ENCODE peak calls at places on chromosomes 11 and 22, in ten cellular contexts. H is kidney, I is pancreas, C is left ventricle myocardium inferior, Q is tibial nerve, F is H1, X is IMR-90, G is neuronal stem cell, B is body of pancreas, A is colonic mucosa. M is an unnamed sample. For H3K9me3, the result is how much of the 10 kb centered on the place peaks cover.

GRCh38 chr11:9581556-9582161 is 8.2 kb downstream of the WEE1 start:
- DNase-seq in G (no peak), B (no peak), H (no peak), X (no peak), C (no peak), A (no peak), Q (no peak), I (no peak), F (no peak), M (no peak)

GRCh38 chr11:108966978-108967377 is 302.1 kb downstream of the DDX10 start:
- DNase-seq in I (no peak), A (no peak), Q (no peak), C (no peak), B (no peak), G (no peak), F (no peak), X (no peak), H (no peak), M (no peak)

GRCh38 chr11:102332611-102332994 is 14.4 kb upstream of the BIRC2 start:
- DNase-seq in A (no peak), I (no peak), G (no peak), C (no peak), F (no peak), X (no peak), Q (no peak), B (no peak), H (no peak), M (no peak)

GRCh38 chr22:33867118-33867863 is 53.0 kb downstream of the LARGE1 start:
- DNase-seq in B (no peak), X (peak), H (no peak), I (no peak), Q (no peak), G (no peak), F (no peak), C (no peak), A (peak), M (no peak)

GRCh38 chr11:57434640-57435546 is 8.0 kb upstream of the SLC43A3 start:
- DNase-seq in I (no peak), G (no peak), H (no peak), X (peak), C (no peak), Q (no peak), B (no peak), A (no peak), F (no peak), M (no peak)

GRCh38 chr11:65187146-65187675 is 5.5 kb downstream of the CAPN1 start:
- DNase-seq in G (no peak), X (no peak), I (no peak), A (peak), F (no peak), Q (no peak), B (peak), C (no peak), H (peak), M (no peak)

GRCh38 chr11:2251138-2251537 is 19.2 kb downstream of the ASCL2 start:
- DNase-seq in B (no peak), X (no peak), Q (no peak), F (no peak), A (no peak), H (no peak), G (no peak), C (no peak), I (no peak), M (no peak)

GRCh38 chr11:102422817-102423725 is 29.5 kb downstream of the TMEM123 start:
- DNase-seq in C (no peak), I (no peak), F (no peak), X (no peak), A (no peak), B (no peak), H (no peak), G (no peak), Q (no peak), M (no peak)

GRCh38 chr22:39955675-39956074 is 4.5 kb upstream of the TMA7B start:
- DNase-seq in H (no peak), I (no peak), G (no peak), F (no peak), B (no peak), C (no peak), A (no peak), X (no peak), Q (no peak), M (no peak)

GRCh38 chr11:12724301-12725046 is 50.3 kb downstream of the TEAD1 start:
- DNase-seq in A (peak), H (peak), Q (peak), F (peak), G (no peak), C (peak), X (peak), I (peak), B (peak), M (peak)

GRCh38 chr11:121291896-121292502 is 572 bp upstream of the SC5D start:
- DNase-seq in B (no peak), A (no peak), C (no peak), I (no peak), Q (no peak), F (no peak), H (no peak), G (no peak), X (peak), M (no peak)

GRCh38 chr11:123419720-123420466 is 10.2 kb upstream of the GRAMD1B start:
- DNase-seq in X (no peak), F (no peak), I (no peak), H (no peak), A (peak), G (no peak), Q (no peak), C (no peak), B (no peak), M (no peak)

GRCh38 chr11:68388595-68389198 is 71.9 kb upstream of the PPP6R3 start:
- DNase-seq in H (no peak), A (no peak), Q (no peak), I (no peak), B (no peak), C (no peak), G (no peak), X (no peak), F (no peak), M (no peak)

GRCh38 chr11:12287374-12288211 is 89.8 kb upstream of the PARVA start:
- DNase-seq in Q (no peak), H (peak), G (peak), X (peak), I (no peak), B (no peak), A (peak), F (peak), C (no peak), M (peak)

GRCh38 chr11:124115782-124116616 is 749 bp downstream of the VWA5A start:
- DNase-seq in I (peak), F (no peak), B (peak), C (no peak), G (no peak), H (peak), A (peak), Q (no peak), X (no peak), M (peak)

GRCh38 chr11:59187587-59187986 is 15.7 kb downstream of the DTX4 start:
- DNase-seq in B (no peak), G (no peak), C (peak), Q (peak), F (no peak), H (peak), X (peak), I (no peak), A (peak), M (no peak)

GRCh38 chr11:106012744-106013143 is 9.3 kb downstream of the MSANTD4 start:
- DNase-seq in F (no peak), B (no peak), I (no peak), X (peak), C (no peak), G (no peak), Q (no peak), H (no peak), A (no peak), M (no peak)

GRCh38 chr22:41929158-41929896 is 2.7 kb upstream of the TNFRSF13C start:
- DNase-seq in G (no peak), A (no peak), C (no peak), X (no peak), H (no peak), F (no peak), Q (no peak), B (no peak), I (no peak), M (no peak)

GRCh38 chr22:23180893-23181762 is 819 bp downstream of the BCR start:
- DNase-seq in I (peak), F (no peak), X (no peak), B (peak), C (peak), H (peak), G (no peak), Q (no peak), A (no peak), M (no peak)

GRCh38 chr11:116793476-116794096 is 1.9 kb upstream of the APOA5 start:
- DNase-seq in X (peak), I (no peak), G (no peak), H (no peak), Q (no peak), A (no peak), B (no peak), C (no peak), F (no peak), M (no peak)

GRCh38 chr11:8777907-8778767 is 95.5 kb downstream of the RPL27A start:
- DNase-seq in C (peak), G (peak), B (peak), X (peak), Q (no peak), H (no peak), A (no peak), I (no peak), F (no peak), M (no peak)

GRCh38 chr11:445765-446588 is 4.1 kb upstream of the PTDSS2 start:
- DNase-seq in C (no peak), H (peak), B (no peak), I (no peak), G (no peak), Q (no peak), F (no peak), X (no peak), A (peak), M (no peak)

DNA sequence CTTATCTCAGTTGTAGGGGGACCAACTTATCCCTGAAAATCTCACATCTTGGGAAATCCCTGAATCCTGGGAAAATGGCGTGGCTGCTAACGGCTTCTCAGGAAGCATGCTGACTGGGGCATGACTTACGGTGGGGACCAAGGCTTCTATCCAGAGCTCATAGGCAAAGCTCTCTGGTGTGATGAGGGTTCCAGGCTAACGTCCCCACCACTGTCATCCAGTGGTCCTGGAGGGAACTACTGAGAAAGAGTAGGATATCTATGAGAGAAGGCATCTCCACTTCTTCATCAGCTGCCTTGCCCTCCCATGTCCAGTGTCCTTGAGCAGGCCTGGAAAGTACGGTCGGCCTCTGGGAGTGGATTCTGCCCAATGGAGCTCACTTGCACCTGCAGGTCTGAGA is 210.4 kb upstream of the B3GAT1 start:
- DNase-seq in I (no peak), G (no peak), A (no peak), B (no peak), X (no peak), H (no peak), Q (no peak), C (no peak), F (no peak), M (no peak)
- H3K9me3 ChIP-seq in I (under half), G (under half), A (under half), B (under half), X (under half), H (under half), Q (under half), C (under half), F (under half), M (under half)

GRCh38 chr11:126268361-126268707 is 361 bp downstream of the SRPRA start:
- DNase-seq in Q (no peak), A (no peak), X (no peak), B (no peak), F (no peak), G (no peak), H (no peak), I (no peak), C (no peak), M (no peak)

GRCh38 chr11:126267650-126268049 is 1.0 kb downstream of the SRPRA start:
- DNase-seq in Q (no peak), B (peak), A (no peak), C (no peak), H (no peak), G (no peak), I (peak), F (no peak), X (no peak), M (no peak)

GRCh38 chr11:126265801-126266200 is 2.9 kb downstream of the SRPRA start:
- DNase-seq in H (no peak), Q (no peak), B (no peak), I (no peak), C (no peak), F (no peak), A (no peak), G (no peak), X (peak), M (no peak)

GRCh38 chr11:126263489-126263888 is 5.2 kb downstream of the SRPRA start:
- DNase-seq in B (no peak), F (no peak), X (no peak), G (no peak), H (no peak), A (no peak), Q (no peak), I (no peak), C (no peak), M (no peak)

DNA sequence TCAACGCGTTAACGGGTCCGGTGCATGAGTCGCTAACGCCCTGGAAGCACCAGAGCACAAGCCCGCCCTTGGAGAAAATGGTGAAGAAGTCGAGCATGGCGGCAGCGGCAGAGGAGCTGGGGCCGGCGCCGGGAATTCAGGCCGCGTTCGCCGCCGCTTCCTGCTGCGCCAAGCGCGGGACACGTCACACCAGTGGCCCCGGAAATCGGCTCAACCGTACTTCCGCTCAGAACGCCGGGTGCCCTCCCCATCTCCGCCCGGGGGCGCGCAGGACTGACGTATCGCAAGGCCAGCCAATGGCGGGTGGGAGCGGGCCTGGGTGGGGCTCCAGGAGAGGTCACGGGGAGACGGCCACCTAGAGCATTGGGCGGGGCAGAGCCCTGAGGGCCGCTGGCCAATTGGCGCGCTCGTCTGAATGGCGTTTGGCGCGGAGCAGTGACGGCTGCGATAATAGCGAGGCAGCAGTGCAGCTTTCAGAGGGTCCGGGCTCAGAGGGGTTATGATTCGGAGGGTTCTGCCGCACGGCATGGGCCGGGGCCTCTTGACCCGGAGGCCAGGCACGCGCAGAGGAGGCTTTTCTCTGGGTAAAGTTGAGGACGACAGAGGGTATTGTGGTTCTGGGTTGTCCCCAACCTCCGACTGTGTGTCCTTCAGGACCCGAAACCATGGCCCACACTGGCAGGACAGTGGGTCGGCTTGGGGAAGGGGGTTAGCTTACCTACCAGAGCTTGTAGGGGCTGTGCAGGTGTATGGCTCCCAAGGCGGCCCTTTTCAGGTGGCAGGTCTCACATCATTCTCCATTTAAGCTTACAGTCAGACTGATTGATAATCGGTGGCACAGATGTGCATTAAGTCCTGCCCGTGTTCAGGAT is at the start of the genes FOXRED1 and SRPRA:
- DNase-seq in X (peak), A (peak), I (peak), F (peak), H (peak), G (peak), B (peak), Q (peak), C (peak), M (peak)
- H3K4me3 ChIP-seq in X (peak), A (peak), I (peak), F (peak), H (peak), G (peak), B (peak), Q (peak), C (peak), M (peak)

GRCh38 chr11:74866557-74866956 is 82.3 kb downstream of the XRRA1 start:
- DNase-seq in A (no peak), C (no peak), F (no peak), Q (no peak), X (no peak), G (no peak), H (no peak), I (no peak), B (no peak), M (no peak)

GRCh38 chr11:74863410-74863809 is 85.5 kb downstream of the XRRA1 start:
- DNase-seq in I (no peak), X (no peak), Q (no peak), A (no peak), H (no peak), B (no peak), G (no peak), C (no peak), F (no peak), M (no peak)

GRCh38 chr11:74860743-74861142 is 88.1 kb downstream of the XRRA1 start:
- DNase-seq in X (no peak), Q (no peak), C (no peak), B (no peak), I (no peak), F (no peak), H (no peak), G (no peak), A (no peak), M (no peak)
- H3K9me3 ChIP-seq in X (under half), Q (under half), C (under half), B (under half), I (under half), F (under half), H (under half), G (under half), A (under half), M (under half)

DNA sequence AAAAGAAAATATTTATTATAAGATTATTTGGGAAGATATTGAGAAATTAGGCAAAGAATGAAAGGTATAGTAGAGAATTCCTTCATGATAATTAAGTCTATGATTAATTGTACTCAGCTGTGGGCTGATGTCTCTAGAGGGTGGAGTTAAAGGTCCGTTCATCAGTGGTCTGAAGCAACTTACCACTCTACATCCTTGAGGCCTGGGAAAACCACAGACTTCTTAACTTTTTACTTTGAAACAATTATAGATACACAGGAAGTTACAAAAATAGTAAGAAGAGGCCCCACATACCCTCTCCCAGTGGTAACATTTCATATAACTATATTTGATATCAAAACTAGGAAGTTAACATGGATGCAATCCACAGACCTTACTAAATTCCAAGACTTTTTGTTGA is 167.0 kb upstream of the NECTIN1 start:
- DNase-seq in A (no peak), X (no peak), Q (no peak), I (no peak), H (no peak), B (no peak), G (no peak), F (no peak), C (no peak), M (no peak)
- H3K4me3 ChIP-seq in A (no peak), X (no peak), Q (no peak), I (no peak), H (no peak), B (no peak), G (no peak), F (no peak), C (no peak), M (no peak)

GRCh38 chr22:49137216-49137840 is 690.3 kb downstream of the BRD1 start:
- DNase-seq in Q (no peak), F (no peak), I (no peak), X (no peak), H (no peak), G (no peak), B (no peak), C (no peak), A (no peak), M (no peak)

GRCh38 chr22:49140921-49141680 is 686.6 kb downstream of the BRD1 start:
- DNase-seq in I (no peak), X (no peak), A (no peak), G (no peak), F (no peak), C (no peak), H (no peak), B (no peak), Q (no peak), M (no peak)

GRCh38 chr22:49138250-49138790 is 689.4 kb downstream of the BRD1 start:
- DNase-seq in F (no peak), A (no peak), G (no peak), B (no peak), I (no peak), X (no peak), Q (no peak), H (no peak), C (no peak), M (no peak)

GRCh38 chr22:49141761-49142160 is 685.9 kb downstream of the BRD1 start:
- DNase-seq in C (no peak), B (no peak), Q (no peak), X (no peak), I (no peak), F (no peak), G (no peak), A (no peak), H (no peak), M (no peak)

GRCh38 chr22:49139492-49140151 is 688.1 kb downstream of the BRD1 start:
- DNase-seq in A (no peak), Q (no peak), G (no peak), C (no peak), B (no peak), I (no peak), F (no peak), X (no peak), H (no peak), M (no peak)
- H3K9me3 ChIP-seq in A (under half), Q (under half), G (under half), C (under half), B (under half), I (under half), F (under half), X (under half), H (under half), M (under half)

GRCh38 chr11:7668911-7669310 is 4.4 kb downstream of the CYB5R2 start:
- DNase-seq in B (no peak), X (no peak), F (no peak), C (no peak), G (no peak), H (no peak), I (no peak), A (no peak), Q (no peak), M (peak)
- H3K4me3 ChIP-seq in B (no peak), X (no peak), F (no peak), C (no peak), G (no peak), H (no peak), I (no peak), A (no peak), Q (no peak), M (no peak)

DNA sequence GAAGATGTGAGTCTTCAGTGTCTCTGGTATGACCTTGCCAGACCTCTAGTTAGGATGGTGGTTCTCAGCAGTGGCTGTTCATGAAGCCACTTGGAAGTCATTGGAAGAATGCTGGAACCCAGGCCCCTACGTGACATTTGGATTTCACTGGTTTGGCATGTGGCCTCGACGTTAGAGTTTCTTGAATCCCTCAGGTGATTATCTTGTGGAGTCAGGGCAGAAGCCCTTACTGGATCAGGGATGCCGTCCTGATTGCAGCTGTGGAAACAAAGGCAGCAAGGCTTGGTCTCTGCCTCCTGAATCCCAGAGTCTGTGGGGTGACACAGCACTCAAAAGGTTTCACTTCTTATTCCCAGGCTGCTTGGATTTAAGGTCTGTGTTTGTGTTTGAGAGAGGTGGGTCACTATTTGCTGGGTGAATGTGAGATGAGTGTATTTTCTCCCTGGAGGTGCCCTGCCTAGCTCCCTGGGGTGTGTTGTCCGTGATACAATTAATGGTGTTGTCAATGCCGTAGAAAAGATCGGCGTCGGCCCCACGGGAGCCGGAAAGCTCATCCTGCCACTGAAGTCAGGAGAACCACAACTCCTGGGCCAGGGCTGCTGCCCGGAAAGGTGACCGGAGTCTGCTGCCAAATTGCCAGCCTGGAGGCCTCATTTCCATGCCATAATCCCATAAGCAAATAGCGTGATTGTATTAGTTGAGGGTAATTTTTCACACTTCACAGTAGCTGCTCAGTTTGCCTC is 939.0 kb downstream of the BRD1 start:
- DNase-seq in H (peak), I (no peak), C (no peak), Q (no peak), B (no peak), A (no peak), G (no peak), X (no peak), F (no peak), M (no peak)
- H3K9me3 ChIP-seq in H (under half), I (under half), C (under half), Q (under half), B (under half), A (under half), G (under half), X (half or more), F (under half), M (under half)